ENCODE peak calls at places on chromosomes 11 and 22, in eight cellular contexts. R is spleen, B is heart right ventricle, L is Panc1, M is colonic mucosa, D is brain microvascular endothelial cell, V is AG04450, Z is IMR-90. Q is an unnamed sample. For H3K27me3, the result is how much of the 10 kb centered on the place peaks cover.

GRCh38 chr22:44718418-44718817 is 16.4 kb downstream of the PRR5 start:
- DNase-seq in R (no peak), B (no peak), L (no peak), M (no peak), D (no peak), V (no peak), Z (no peak), Q (no peak)

GRCh38 chr11:117623831-117624271 is 173.2 kb downstream of the DSCAML1 start:
- DNase-seq in R (no peak), B (no peak), L (no peak), M (no peak), D (no peak), V (no peak), Z (no peak), Q (no peak)

GRCh38 chr11:126158054-126158791 is 53.2 kb downstream of the RPUSD4 start:
- DNase-seq in R (peak), B (no peak), L (no peak), M (no peak), D (no peak), V (no peak), Z (no peak), Q (no peak)

GRCh38 chr11:117026593-117027330 is 71.5 kb downstream of the SIK3 start:
- DNase-seq in R (no peak), B (no peak), L (no peak), M (no peak), D (peak), V (peak), Z (peak), Q (no peak)

GRCh38 chr22:20666560-20666959 is 107.4 kb upstream of the SERPIND1 start:
- DNase-seq in R (no peak), B (no peak), L (no peak), M (no peak), D (no peak), V (no peak), Z (no peak), Q (no peak)

GRCh38 chr22:19745155-19746133 is 15.1 kb upstream of the TBX1 start:
- DNase-seq in R (no peak), B (peak), L (no peak), M (no peak), D (no peak), V (no peak), Z (no peak), Q (no peak)

GRCh38 chr11:7353100-7353499 is 101.4 kb downstream of the SYT9 start:
- DNase-seq in R (no peak), B (no peak), L (peak), M (peak), D (peak), V (no peak), Z (no peak), Q (no peak)

GRCh38 chr11:20112291-20113146 is 47.8 kb downstream of the DBX1 start:
- DNase-seq in R (no peak), B (peak), L (peak), M (peak), D (peak), V (peak), Z (peak), Q (peak)

GRCh38 chr11:44366741-44367140 is 56.8 kb upstream of the ALX4 start:
- DNase-seq in R (no peak), B (no peak), L (no peak), M (no peak), D (no peak), V (no peak), Z (no peak), Q (no peak)

GRCh38 chr11:70496591-70497535 is 98.5 kb downstream of the CTTN start:
- DNase-seq in R (peak), B (no peak), L (no peak), M (no peak), D (no peak), V (no peak), Z (no peak), Q (no peak)

GRCh38 chr11:95652002-95652472 is 137.5 kb downstream of the FAM76B start:
- DNase-seq in R (no peak), B (no peak), L (no peak), M (no peak), D (no peak), V (no peak), Z (no peak), Q (no peak)

GRCh38 chr11:47843354-47844060 is 4.6 kb downstream of the NUP160 start:
- DNase-seq in R (no peak), B (no peak), L (no peak), M (no peak), D (no peak), V (no peak), Z (peak), Q (no peak)

GRCh38 chr11:61764606-61765260 is 12.3 kb downstream of the MYRF start:
- DNase-seq in R (no peak), B (no peak), L (no peak), M (no peak), D (no peak), V (no peak), Z (no peak), Q (no peak)

GRCh38 chr11:75465701-75466531 is 32.9 kb upstream of the KLHL35 start:
- DNase-seq in R (peak), B (no peak), L (no peak), M (no peak), D (peak), V (no peak), Z (peak), Q (no peak)

GRCh38 chr11:1484061-1484671 is 2.4 kb downstream of the MOB2 start:
- DNase-seq in R (peak), B (no peak), L (no peak), M (no peak), D (no peak), V (no peak), Z (no peak), Q (peak)

GRCh38 chr11:68969386-68969785 is 11.4 kb downstream of the MRGPRD start:
- DNase-seq in R (peak), B (no peak), L (no peak), M (no peak), D (no peak), V (no peak), Z (no peak), Q (peak)

GRCh38 chr22:34281738-34282137 is 361.5 kb upstream of the LARGE1 start:
- DNase-seq in R (no peak), B (peak), L (no peak), M (no peak), D (no peak), V (no peak), Z (no peak), Q (no peak)

GRCh38 chr11:58586998-58587397 is 8.1 kb downstream of the ZFP91 start:
- DNase-seq in R (no peak), B (no peak), L (no peak), M (no peak), D (no peak), V (no peak), Z (no peak), Q (no peak)

GRCh38 chr11:102849319-102849718 is 5.9 kb upstream of the MMP3 start:
- DNase-seq in R (no peak), B (no peak), L (no peak), M (no peak), D (no peak), V (no peak), Z (peak), Q (no peak)

GRCh38 chr11:27083241-27083640 is 42.6 kb downstream of the BBOX1 start:
- DNase-seq in R (no peak), B (no peak), L (no peak), M (no peak), D (no peak), V (no peak), Z (no peak), Q (no peak)

GRCh38 chr22:45903355-45904149 is 73.4 kb downstream of the WNT7B start:
- DNase-seq in R (no peak), B (peak), L (no peak), M (no peak), D (peak), V (peak), Z (peak), Q (peak)

GRCh38 chr11:86149813-86150212 is 80.9 kb upstream of the PICALM start:
- DNase-seq in R (no peak), B (no peak), L (no peak), M (no peak), D (no peak), V (no peak), Z (no peak), Q (no peak)

GRCh38 chr22:39238124-39238466 is 6.7 kb downstream of the PDGFB start:
- DNase-seq in R (no peak), B (no peak), L (no peak), M (no peak), D (no peak), V (no peak), Z (no peak), Q (no peak)

GRCh38 chr22:39238561-39238960 is 6.2 kb downstream of the PDGFB start:
- DNase-seq in R (no peak), B (no peak), L (no peak), M (no peak), D (no peak), V (no peak), Z (no peak), Q (no peak)

GRCh38 chr22:39240841-39241631 is 3.7 kb downstream of the PDGFB start:
- DNase-seq in R (no peak), B (peak), L (peak), M (peak), D (no peak), V (no peak), Z (no peak), Q (peak)

GRCh38 chr22:39238966-39239510 is 5.7 kb downstream of the PDGFB start:
- DNase-seq in R (no peak), B (no peak), L (no peak), M (no peak), D (no peak), V (no peak), Z (no peak), Q (no peak)

DNA sequence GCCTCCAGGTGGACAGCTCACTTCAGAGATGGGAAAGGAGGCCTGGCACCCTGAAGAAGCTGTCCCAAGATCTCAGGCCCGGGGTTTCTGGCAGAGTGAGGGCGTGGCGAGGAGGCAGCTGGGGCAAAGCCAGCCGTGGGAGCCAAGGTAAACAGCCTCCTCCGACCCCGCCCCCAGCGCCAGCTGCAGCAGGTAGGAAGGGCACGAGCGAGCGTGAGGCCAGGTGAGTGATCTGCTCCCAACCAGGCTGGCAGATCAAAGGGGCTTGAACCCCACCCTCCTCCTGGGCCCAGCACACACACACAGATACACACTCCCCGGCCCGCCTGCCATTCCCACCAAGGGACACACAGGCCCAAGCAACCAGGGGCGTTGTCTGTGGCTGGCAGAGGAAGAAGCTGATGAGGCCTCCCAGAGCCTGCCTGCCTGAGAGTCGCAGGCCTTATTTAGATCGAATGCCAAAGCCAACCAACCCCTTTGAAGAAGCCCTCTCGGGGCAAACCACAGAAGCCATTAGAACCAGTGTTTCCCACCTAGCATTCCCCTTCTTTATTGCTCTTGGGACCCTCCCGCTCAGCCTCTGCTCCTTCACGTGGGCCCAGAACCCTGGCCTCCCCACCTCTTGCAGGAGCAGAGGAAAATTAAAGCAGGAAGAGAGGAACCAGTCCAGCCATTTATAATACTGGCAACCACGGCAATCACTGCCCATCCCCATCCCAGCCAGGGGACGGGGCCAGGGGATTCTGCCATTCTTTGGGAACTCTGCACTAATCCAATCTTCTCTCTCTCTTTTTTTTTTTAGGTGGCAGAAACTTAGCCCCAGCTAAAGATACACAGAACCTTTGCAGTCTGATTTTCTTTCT is 5.0 kb downstream of the PDGFB start:
- DNase-seq in R (no peak), B (no peak), L (no peak), M (peak), D (no peak), V (no peak), Z (no peak), Q (peak)
- H3K27me3 ChIP-seq in R (under half), B (under half), L (under half), M (half or more), D (under half), V (under half), Z (under half), Q (under half)

GRCh38 chr11:206002-206384 is 1.2 kb downstream of the BET1L start:
- DNase-seq in R (no peak), B (no peak), L (no peak), M (peak), D (no peak), V (no peak), Z (no peak), Q (no peak)
- H3K27ac ChIP-seq in R (peak), B (peak), L (peak), M (no peak), D (no peak), V (no peak), Z (peak), Q (no peak)

GRCh38 chr22:29479417-29480261 is at the start of gene NEFH:
- DNase-seq in R (no peak), B (no peak), L (no peak), M (no peak), D (no peak), V (no peak), Z (no peak), Q (no peak)

GRCh38 chr22:29478326-29479276 is 1.4 kb upstream of the NEFH start:
- DNase-seq in R (no peak), B (no peak), L (no peak), M (no peak), D (no peak), V (no peak), Z (no peak), Q (no peak)

GRCh38 chr22:29476116-29476515 is 3.9 kb upstream of the NEFH start:
- DNase-seq in R (no peak), B (no peak), L (no peak), M (no peak), D (no peak), V (no peak), Z (no peak), Q (no peak)

GRCh38 chr22:29480262-29480511 is 169 bp downstream of the NEFH start:
- DNase-seq in R (no peak), B (no peak), L (no peak), M (no peak), D (no peak), V (no peak), Z (no peak), Q (no peak)

DNA sequence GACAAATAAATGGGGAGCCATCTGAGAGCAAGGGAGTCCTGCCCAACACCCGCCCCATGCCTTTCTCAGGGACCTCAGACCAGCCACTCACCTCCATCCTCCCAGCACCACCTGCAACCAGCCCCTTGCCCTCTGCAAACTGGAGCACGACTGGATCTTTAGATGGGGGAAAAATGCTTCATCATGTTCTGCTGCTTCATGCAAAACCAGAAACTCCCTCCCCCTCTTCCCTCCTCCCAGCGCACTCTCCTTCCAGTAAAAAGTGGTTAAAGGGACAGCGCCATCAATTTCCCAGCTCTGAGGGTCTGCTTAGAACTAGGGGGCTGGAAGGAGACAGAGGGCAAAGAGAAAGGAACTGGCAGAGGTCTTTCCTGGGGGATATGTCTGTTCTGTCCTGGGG is 2.1 kb upstream of the NEFH start:
- DNase-seq in R (no peak), B (no peak), L (no peak), M (no peak), D (no peak), V (no peak), Z (no peak), Q (no peak)
- H3K27me3 ChIP-seq in R (under half), B (half or more), L (under half), M (under half), D (under half), V (half or more), Z (half or more), Q (half or more)

GRCh38 chr11:66720899-66721470 is 8.0 kb downstream of the SPTBN2 start:
- DNase-seq in R (no peak), B (no peak), L (no peak), M (no peak), D (no peak), V (no peak), Z (no peak), Q (no peak)

GRCh38 chr11:66721939-66722338 is 7.1 kb downstream of the SPTBN2 start:
- DNase-seq in R (no peak), B (no peak), L (no peak), M (no peak), D (no peak), V (no peak), Z (no peak), Q (no peak)

GRCh38 chr11:66725114-66725513 is 3.9 kb downstream of the SPTBN2 start:
- DNase-seq in R (no peak), B (no peak), L (no peak), M (no peak), D (no peak), V (no peak), Z (no peak), Q (no peak)

GRCh38 chr11:66723693-66724092 is 5.3 kb downstream of the SPTBN2 start:
- DNase-seq in R (no peak), B (no peak), L (no peak), M (no peak), D (no peak), V (no peak), Z (no peak), Q (peak)

GRCh38 chr11:66722745-66723651 is 6.0 kb downstream of the SPTBN2 start:
- DNase-seq in R (no peak), B (no peak), L (no peak), M (no peak), D (no peak), V (no peak), Z (no peak), Q (no peak)
- H3K27ac ChIP-seq in R (no peak), B (no peak), L (no peak), M (no peak), D (no peak), V (no peak), Z (no peak), Q (no peak)

Q was measured in left lung.